ENCODE peak calls at places on chromosomes 7 and 10, in ten cellular contexts. K is BE2C, P is body of pancreas, Q is HCT116, R is H1, Y is Karpas-422, V is brain microvascular endothelial cell, L is GM23338, T is ovary, O is psoas muscle. E is an unnamed sample.

GRCh38 chr10:102665904-102666509 is 21.7 kb downstream of the TRIM8 start:
- DNase-seq in K (no peak), R (no peak), T (no peak), P (no peak), O (peak; percentile 20), L (no peak), Q (no peak), V (no peak), Y (no peak), E (no peak)

GRCh38 chr7:93933190-93933589 is 11.7 kb downstream of the GNG11 start:
- DNase-seq in R (no peak), Q (no peak), T (no peak), O (no peak), P (no peak), V (no peak), L (no peak), Y (no peak), K (no peak), E (no peak)

GRCh38 chr10:104052351-104052885 is 33.3 kb downstream of the COL17A1 start:
- DNase-seq in T (no peak), K (no peak), P (no peak), R (no peak), Y (no peak), Q (no peak), V (no peak), O (no peak), L (no peak), E (peak; percentile 21)

GRCh38 chr7:96547371-96547811 is 162.3 kb downstream of the SEM1 start:
- DNase-seq in Q (no peak), P (no peak), R (no peak), K (peak; percentile 51), Y (no peak), V (no peak), O (no peak), T (no peak), L (no peak), E (peak; percentile 24)

GRCh38 chr10:120253131-120253530 is 203.9 kb upstream of the PLPP4 start:
- DNase-seq in L (no peak), P (peak; percentile 56), Q (no peak), Y (no peak), O (no peak), R (no peak), T (no peak), K (no peak), V (no peak), E (no peak)

GRCh38 chr7:26655761-26656160 is 208.6 kb downstream of the SKAP2 start:
- DNase-seq in V (no peak), P (no peak), R (no peak), T (no peak), O (no peak), K (no peak), L (no peak), Q (no peak), Y (peak; percentile 35), E (no peak)

GRCh38 chr7:98406827-98407226 is 5.9 kb upstream of the BAIAP2L1 start:
- DNase-seq in Y (no peak), P (no peak), K (no peak), Q (no peak), O (no peak), V (no peak), T (no peak), L (no peak), R (no peak), E (no peak)

GRCh38 chr7:32347244-32347828 is 142.8 kb downstream of the LSM5 start:
- DNase-seq in R (no peak), Q (peak; percentile 19), T (no peak), Y (peak; percentile 78), V (peak; percentile 24), P (peak; percentile 36), L (peak; percentile 55), O (no peak), K (peak; percentile 32), E (peak; percentile 30)

GRCh38 chr10:133174689-133175263 is 14.8 kb downstream of the KNDC1 start:
- DNase-seq in Q (no peak), L (no peak), O (no peak), R (no peak), K (no peak), T (no peak), Y (no peak), P (no peak), V (no peak), E (no peak)

GRCh38 chr10:24938076-24938475 is 14.3 kb downstream of the PRTFDC1 start:
- DNase-seq in O (no peak), L (no peak), Y (no peak), T (no peak), V (no peak), Q (no peak), R (no peak), P (no peak), K (no peak), E (no peak)

GRCh38 chr7:138768251-138768650 is 29.5 kb upstream of the TMEM213 start:
- DNase-seq in T (no peak), O (no peak), K (no peak), L (no peak), V (no peak), P (no peak), Y (no peak), R (no peak), Q (no peak), E (no peak)

GRCh38 chr10:68871105-68871711 is 29.9 kb upstream of the DDX50 start:
- DNase-seq in V (peak; percentile 61), Y (no peak), P (no peak), R (no peak), T (no peak), K (peak; percentile 25), O (no peak), L (peak; percentile 65), Q (no peak), E (peak; percentile 69)

GRCh38 chr10:3467052-3467906 is 294.7 kb upstream of the PITRM1 start:
- DNase-seq in L (peak; percentile 64), T (peak; percentile 69), Q (peak; percentile 93), O (peak; percentile 90), K (no peak), R (peak; percentile 29), V (peak; percentile 94), P (peak; percentile 29), Y (no peak), E (peak; percentile 96)
- H3K4me3 ChIP-seq in L (no peak overlapping the region), T (no peak overlapping the region), Q (peak overlapping the region; percentile 35), O (peak overlapping the region; percentile 60), K (no peak overlapping the region), R (no peak overlapping the region), V (peak overlapping the region; percentile 39), P (no peak overlapping the region), Y (no peak overlapping the region), E (peak overlapping the region; percentile 66)

DNA sequence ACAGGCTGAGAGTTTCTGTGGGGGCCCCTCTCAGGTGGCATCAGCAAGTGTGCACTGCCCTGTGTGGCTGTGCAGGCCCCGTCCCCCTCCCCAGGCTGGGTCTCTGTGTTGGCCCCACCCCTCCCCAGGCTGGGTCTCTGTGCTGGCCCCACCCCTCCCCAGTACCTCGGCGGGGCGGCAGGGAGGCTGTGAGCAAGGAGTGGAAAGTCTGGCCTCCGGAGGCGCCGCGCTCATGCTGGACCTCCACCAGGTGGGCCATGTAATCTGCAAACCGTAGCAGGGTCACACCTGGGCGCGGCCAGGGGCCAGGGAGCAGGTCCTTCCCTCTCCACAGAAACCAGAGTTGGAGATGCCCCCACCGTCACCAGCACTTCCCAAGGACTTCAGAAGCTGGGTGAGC is 21.4 kb upstream of the MICALL2 start:
- DNase-seq in V (no peak), L (no peak), Q (no peak), K (no peak), R (no peak), O (no peak), T (no peak), P (no peak), Y (no peak), E (no peak)
- H3K36me3 ChIP-seq in V (peaks cover 71% of the 10 kb centered on the region), L (no peaks in the 10 kb centered on the region), Q (peaks cover 2% of the 10 kb centered on the region), K (peaks cover 78% of the 10 kb centered on the region), R (peaks cover 39% of the 10 kb centered on the region), O (peaks cover 5% of the 10 kb centered on the region), T (no peaks in the 10 kb centered on the region), P (peaks cover 7% of the 10 kb centered on the region), Y (no peaks in the 10 kb centered on the region), E (peaks cover 54% of the 10 kb centered on the region)

GRCh38 chr10:100713859-100714565 is 31.4 kb upstream of the PAX2 start:
- DNase-seq in L (peak; percentile 22), Y (no peak), Q (no peak), O (no peak), R (no peak), P (no peak), K (no peak), V (no peak), T (no peak), E (no peak)

GRCh38 chr10:100715445-100716385 is 29.7 kb upstream of the PAX2 start:
- DNase-seq in R (no peak), L (peak; percentile 76), O (no peak), K (no peak), P (no peak), T (no peak), V (no peak), Q (no peak), Y (no peak), E (no peak)

GRCh38 chr10:100715101-100715444 is 30.3 kb upstream of the PAX2 start:
- DNase-seq in L (peak; percentile 24), T (no peak), K (no peak), R (no peak), Y (no peak), V (no peak), Q (no peak), P (no peak), O (no peak), E (no peak)

GRCh38 chr10:100714566-100714950 is 30.8 kb upstream of the PAX2 start:
- DNase-seq in Y (no peak), P (no peak), O (no peak), R (no peak), V (no peak), Q (no peak), K (no peak), L (no peak), T (no peak), E (no peak)

DNA sequence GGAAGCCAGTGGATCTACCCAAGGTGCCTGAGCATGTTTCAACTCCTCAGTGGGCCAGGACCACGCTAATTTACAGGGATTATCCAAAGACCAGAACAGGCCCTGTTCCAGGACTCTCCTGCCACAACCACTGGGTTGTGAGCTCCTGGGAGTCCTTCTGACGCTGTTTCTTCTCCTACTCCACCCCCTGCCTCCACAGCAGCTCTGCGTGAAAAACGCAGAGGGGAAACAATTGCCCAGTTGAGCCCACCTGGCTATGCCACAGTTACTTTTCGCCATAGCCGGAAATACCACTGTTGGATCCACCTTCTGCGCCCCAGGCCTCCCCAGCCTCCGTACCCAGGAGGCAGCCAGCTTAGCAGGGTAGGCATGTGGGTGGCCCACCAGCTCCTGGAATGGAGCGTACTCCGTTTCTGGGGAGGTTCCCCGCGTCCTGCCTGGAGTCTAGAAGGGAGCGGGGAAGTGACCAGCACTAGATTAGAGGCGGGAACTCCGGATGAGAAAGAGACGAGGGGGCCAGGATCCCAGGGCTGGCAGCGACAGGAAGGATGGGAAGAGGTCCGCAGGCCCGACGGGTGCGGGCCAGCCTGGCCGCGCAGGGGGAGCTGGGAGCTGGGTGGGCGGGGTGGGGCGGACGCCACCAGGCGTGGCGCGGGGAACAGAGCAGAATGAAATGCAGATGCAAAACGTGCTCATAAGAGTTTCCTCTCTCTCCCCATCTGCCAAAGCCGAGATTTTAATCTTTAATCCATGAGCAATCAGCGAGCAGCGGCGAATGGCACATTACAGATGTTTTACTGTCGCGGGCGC is 32.1 kb upstream of the PAX2 start:
- DNase-seq in Y (no peak), Q (no peak), V (no peak), K (peak; percentile 36), O (no peak), R (no peak), L (peak; percentile 63), T (no peak), P (no peak), E (no peak)
- H3K4me3 ChIP-seq in Y (no peak overlapping the region), Q (no peak overlapping the region), V (no peak overlapping the region), K (peak overlapping the region; percentile 53), O (peak overlapping the region; percentile 45), R (peak overlapping the region; percentile 25), L (peak overlapping the region; percentile 57), T (no peak overlapping the region), P (no peak overlapping the region), E (no peak overlapping the region)

GRCh38 chr7:70786076-70786475 is 345.9 kb upstream of the GALNT17 start:
- DNase-seq in Q (no peak), P (no peak), O (no peak), L (no peak), K (no peak), R (no peak), Y (no peak), T (no peak), V (no peak), E (no peak)
- H3K36me3 ChIP-seq in Q (no peaks in the 10 kb centered on the region), P (no peaks in the 10 kb centered on the region), O (peaks cover 17% of the 10 kb centered on the region), L (peaks cover 61% of the 10 kb centered on the region), K (peaks cover 4% of the 10 kb centered on the region), R (peaks cover 100% of the 10 kb centered on the region), Y (peaks cover 6% of the 10 kb centered on the region), T (no peaks in the 10 kb centered on the region), V (peaks cover 11% of the 10 kb centered on the region), E (peaks cover 88% of the 10 kb centered on the region)